ENCODE peak calls at places on chromosomes 12 and 14, in six cellular contexts. One of them, this sample, is unnamed. For H4K20me1, the result is how much of the 10 kb centered on the place peaks cover.

GRCh38 chr12:53381739-53382630 is 2.0 kb downstream of the SP1 start:
- DNase-seq in hepatocyte: peak
- DNase-seq in GM23338: peak
- DNase-seq in PC-3: peak
- DNase-seq in OCI-LY7: peak
- DNase-seq in GM23248: peak
- DNase-seq in this sample: peak

GRCh38 chr12:40152783-40153383 is 47.0 kb upstream of the SLC2A13 start:
- DNase-seq in GM23338: peak
- DNase-seq in GM23248: peak
- DNase-seq in hepatocyte: peak
- DNase-seq in PC-3: peak
- DNase-seq in OCI-LY7: peak
- DNase-seq in this sample: peak

GRCh38 chr12:63843613-63844390 is 698 bp upstream of the SRGAP1 start:
- DNase-seq in hepatocyte: peak
- DNase-seq in GM23248: peak
- DNase-seq in GM23338: peak
- DNase-seq in PC-3: peak
- DNase-seq in OCI-LY7: peak
- DNase-seq in this sample: peak

GRCh38 chr12:131142891-131143637 is 189.4 kb downstream of the ADGRD1 start:
- DNase-seq in GM23248: no peak
- DNase-seq in hepatocyte: no peak
- DNase-seq in OCI-LY7: no peak
- DNase-seq in PC-3: peak
- DNase-seq in GM23338: no peak
- DNase-seq in this sample: no peak

GRCh38 chr12:127401005-127401404 is 866.0 kb upstream of the TMEM132C start:
- DNase-seq in OCI-LY7: no peak
- DNase-seq in GM23248: peak
- DNase-seq in PC-3: peak
- DNase-seq in hepatocyte: no peak
- DNase-seq in GM23338: no peak
- DNase-seq in this sample: peak

GRCh38 chr12:31859232-31859977 is 99.8 kb upstream of the RESF1 start:
- DNase-seq in PC-3: no peak
- DNase-seq in hepatocyte: no peak
- DNase-seq in GM23248: no peak
- DNase-seq in GM23338: no peak
- DNase-seq in OCI-LY7: peak
- DNase-seq in this sample: no peak

GRCh38 chr14:96274122-96274910 is 18.3 kb downstream of the BDKRB1 start:
- DNase-seq in PC-3: no peak
- DNase-seq in GM23248: peak
- DNase-seq in OCI-LY7: no peak
- DNase-seq in hepatocyte: peak
- DNase-seq in GM23338: no peak
- DNase-seq in this sample: peak

GRCh38 chr12:89863332-89863938 is 154.8 kb upstream of the ATP2B1 start:
- DNase-seq in hepatocyte: no peak
- DNase-seq in PC-3: no peak
- DNase-seq in GM23248: no peak
- DNase-seq in OCI-LY7: peak
- DNase-seq in GM23338: no peak
- DNase-seq in this sample: no peak

GRCh38 chr14:36522347-36522971 is 2.4 kb upstream of the NKX2-1 start:
- DNase-seq in GM23338: peak
- DNase-seq in GM23248: no peak
- DNase-seq in PC-3: no peak
- DNase-seq in OCI-LY7: no peak
- DNase-seq in hepatocyte: no peak
- DNase-seq in this sample: no peak

GRCh38 chr12:96070670-96071279 is 35.4 kb upstream of the LTA4H start:
- DNase-seq in hepatocyte: no peak
- DNase-seq in GM23248: peak
- DNase-seq in PC-3: no peak
- DNase-seq in OCI-LY7: peak
- DNase-seq in GM23338: peak
- DNase-seq in this sample: peak

GRCh38 chr14:35369701-35370191 is 34.8 kb downstream of the NFKBIA start:
- DNase-seq in PC-3: peak
- DNase-seq in OCI-LY7: no peak
- DNase-seq in hepatocyte: no peak
- DNase-seq in GM23338: no peak
- DNase-seq in GM23248: peak
- DNase-seq in this sample: peak

GRCh38 chr12:6450091-6450868 is 1.6 kb upstream of the TAPBPL start:
- DNase-seq in PC-3: no peak
- DNase-seq in GM23248: peak
- DNase-seq in GM23338: no peak
- DNase-seq in OCI-LY7: no peak
- DNase-seq in hepatocyte: peak
- DNase-seq in this sample: no peak

GRCh38 chr12:102765736-102766135 is 151.3 kb downstream of the PAH start:
- DNase-seq in hepatocyte: no peak
- DNase-seq in PC-3: no peak
- DNase-seq in GM23338: no peak
- DNase-seq in GM23248: no peak
- DNase-seq in OCI-LY7: no peak
- DNase-seq in this sample: peak

GRCh38 chr12:41264281-41264680 is 76.2 kb downstream of the PDZRN4 start:
- DNase-seq in PC-3: peak
- DNase-seq in GM23248: peak
- DNase-seq in OCI-LY7: peak
- DNase-seq in GM23338: peak
- DNase-seq in hepatocyte: no peak
- DNase-seq in this sample: peak

GRCh38 chr12:132623072-132623869 is 4.7 kb downstream of the P2RX2 start:
- DNase-seq in GM23338: no peak
- DNase-seq in PC-3: peak
- DNase-seq in hepatocyte: no peak
- DNase-seq in GM23248: no peak
- DNase-seq in OCI-LY7: no peak
- DNase-seq in this sample: no peak

GRCh38 chr12:132620893-132621656 is 2.5 kb downstream of the P2RX2 start:
- DNase-seq in OCI-LY7: no peak
- DNase-seq in GM23248: no peak
- DNase-seq in hepatocyte: no peak
- DNase-seq in PC-3: no peak
- DNase-seq in GM23338: no peak
- DNase-seq in this sample: no peak

GRCh38 chr12:132622437-132623071 is 4.0 kb downstream of the P2RX2 start:
- DNase-seq in hepatocyte: no peak
- DNase-seq in PC-3: peak
- DNase-seq in OCI-LY7: peak
- DNase-seq in GM23248: peak
- DNase-seq in GM23338: no peak
- DNase-seq in this sample: peak

GRCh38 chr12:132620113-132620892 is 1.7 kb downstream of the P2RX2 start:
- DNase-seq in OCI-LY7: no peak
- DNase-seq in PC-3: no peak
- DNase-seq in GM23338: no peak
- DNase-seq in GM23248: no peak
- DNase-seq in hepatocyte: no peak
- DNase-seq in this sample: no peak

GRCh38 chr12:132621657-132622435 is 3.3 kb downstream of the P2RX2 start:
- DNase-seq in OCI-LY7: no peak
- DNase-seq in GM23338: no peak
- DNase-seq in PC-3: no peak
- DNase-seq in GM23248: no peak
- DNase-seq in hepatocyte: no peak
- DNase-seq in this sample: no peak
- H4K20me1 ChIP-seq in OCI-LY7: under half
- H4K20me1 ChIP-seq in GM23338: under half
- H4K20me1 ChIP-seq in PC-3: under half
- H4K20me1 ChIP-seq in GM23248: under half
- H4K20me1 ChIP-seq in hepatocyte: under half
- H4K20me1 ChIP-seq in this sample: under half

DNA sequence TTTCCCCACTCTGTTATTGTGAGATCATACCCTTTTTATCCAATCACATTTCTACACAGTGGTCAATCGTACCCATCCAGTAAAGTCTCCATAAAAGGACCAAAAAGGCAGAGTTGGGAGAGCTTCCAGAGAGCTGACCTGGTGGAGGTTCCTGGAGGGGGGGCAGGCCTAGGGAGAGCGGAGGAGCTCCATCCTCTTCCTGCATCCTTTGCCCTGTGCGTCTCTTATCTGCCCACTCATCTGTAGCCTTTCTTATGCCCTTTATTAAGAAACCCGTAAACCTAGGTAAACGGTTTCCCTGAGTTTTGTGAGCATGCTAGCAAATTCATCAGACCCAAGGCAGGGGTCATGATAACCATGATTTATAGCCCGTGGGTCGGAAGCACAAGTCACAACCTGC is 26.2 kb downstream of the EVL start:
- DNase-seq in GM23338: no peak
- DNase-seq in OCI-LY7: no peak
- DNase-seq in hepatocyte: no peak
- DNase-seq in PC-3: no peak
- DNase-seq in GM23248: no peak
- DNase-seq in this sample: no peak
- H4K20me1 ChIP-seq in GM23338: under half
- H4K20me1 ChIP-seq in OCI-LY7: under half
- H4K20me1 ChIP-seq in hepatocyte: under half
- H4K20me1 ChIP-seq in PC-3: under half
- H4K20me1 ChIP-seq in GM23248: under half
- H4K20me1 ChIP-seq in this sample: under half

DNA sequence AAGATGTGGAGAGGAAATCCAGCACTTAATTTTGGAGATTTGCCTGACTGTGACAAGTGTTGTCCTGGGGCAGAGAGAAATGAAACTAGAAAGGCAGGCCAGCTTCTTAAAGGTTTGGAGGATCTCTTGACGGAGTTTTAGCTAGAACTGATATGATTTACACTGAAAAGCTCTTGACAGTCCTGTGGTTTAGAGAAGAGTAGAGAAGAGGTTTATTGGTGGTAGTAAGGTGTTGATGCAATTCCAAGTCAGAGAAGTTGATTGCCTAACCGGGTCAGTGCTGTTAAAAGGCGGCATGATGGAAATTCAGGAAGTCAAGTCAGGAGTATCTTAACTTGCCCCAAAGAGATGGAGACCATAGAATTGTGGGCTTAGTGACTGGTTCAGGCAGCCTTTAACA is 89.0 kb upstream of the TRAF3 start:
- DNase-seq in GM23248: no peak
- DNase-seq in OCI-LY7: no peak
- DNase-seq in PC-3: no peak
- DNase-seq in GM23338: no peak
- DNase-seq in hepatocyte: no peak
- DNase-seq in this sample: no peak
- H4K20me1 ChIP-seq in GM23248: under half
- H4K20me1 ChIP-seq in OCI-LY7: under half
- H4K20me1 ChIP-seq in PC-3: under half
- H4K20me1 ChIP-seq in GM23338: under half
- H4K20me1 ChIP-seq in hepatocyte: half or more
- H4K20me1 ChIP-seq in this sample: under half

GRCh38 chr12:24851816-24852337 is 97.0 kb downstream of the BCAT1 start:
- DNase-seq in hepatocyte: no peak
- DNase-seq in GM23248: no peak
- DNase-seq in PC-3: no peak
- DNase-seq in OCI-LY7: no peak
- DNase-seq in GM23338: no peak
- DNase-seq in this sample: no peak
- H4K20me1 ChIP-seq in hepatocyte: under half
- H4K20me1 ChIP-seq in GM23248: under half
- H4K20me1 ChIP-seq in PC-3: under half
- H4K20me1 ChIP-seq in OCI-LY7: under half
- H4K20me1 ChIP-seq in GM23338: under half
- H4K20me1 ChIP-seq in this sample: under half

This sample was measured in fibroblast of lung.